ENCODE peak calls at places on chromosomes 4 and X, in nine cellular contexts. E is Karpas-422, X is HCT116, U is psoas muscle, Q is caudate nucleus, K is fibroblast of lung, B is left lung, O is aorta, Y is SJSA1. P is an unnamed sample.

GRCh38 chr4:57098945-57099344 is 11.2 kb downstream of the IGFBP7 start:
- DNase-seq in E (no peak), X (no peak), U (no peak), Q (no peak), K (peak; percentile 92), B (no peak), O (no peak), Y (no peak), P (no peak)

GRCh38 chrX:39011454-39012204 is 210.4 kb downstream of the MID1IP1 start:
- DNase-seq in E (no peak), X (no peak), U (no peak), Q (no peak), K (peak; percentile 33), B (no peak), O (peak; percentile 51), Y (peak; percentile 62), P (no peak)

GRCh38 chr4:150591284-150591874 is 9.4 kb downstream of the MAB21L2 start:
- DNase-seq in E (no peak), X (no peak), U (no peak), Q (no peak), K (no peak), B (no peak), O (no peak), Y (no peak), P (no peak)

GRCh38 chr4:53240573-53240972 is 125.3 kb downstream of the SCFD2 start:
- DNase-seq in E (no peak), X (no peak), U (no peak), Q (no peak), K (no peak), B (no peak), O (no peak), Y (no peak), P (no peak)

GRCh38 chr4:37424753-37425152 is 180.2 kb downstream of the NWD2 start:
- DNase-seq in E (peak; percentile 2), X (no peak), U (no peak), Q (no peak), K (no peak), B (no peak), O (no peak), Y (no peak), P (no peak)

GRCh38 chr4:18291313-18291712 is 269.8 kb upstream of the LCORL start:
- DNase-seq in E (no peak), X (no peak), U (no peak), Q (no peak), K (no peak), B (no peak), O (no peak), Y (no peak), P (no peak)

GRCh38 chrX:55161581-55161980 is 58.6 kb upstream of the PAGE5 start:
- DNase-seq in E (no peak), X (no peak), U (no peak), Q (no peak), K (peak; percentile 5), B (no peak), O (no peak), Y (no peak), P (no peak)

GRCh38 chrX:153973127-153974002 is 811 bp downstream of the TMEM187 start:
- DNase-seq in E (no peak), X (no peak), U (peak; percentile 48), Q (no peak), K (no peak), B (peak; percentile 28), O (peak; percentile 49), Y (no peak), P (no peak)

GRCh38 chrX:68261060-68261672 is 172.1 kb downstream of the OPHN1 start:
- DNase-seq in E (no peak), X (no peak), U (no peak), Q (peak; percentile 2), K (peak; percentile 38), B (no peak), O (peak; percentile 44), Y (no peak), P (no peak)

GRCh38 chr4:159283697-159284492 is 181.0 kb downstream of the RAPGEF2 start:
- DNase-seq in E (no peak), X (no peak), U (no peak), Q (no peak), K (peak; percentile 97), B (no peak), O (no peak), Y (peak; percentile 65), P (no peak)

GRCh38 chr4:84319124-84319523 is 180.0 kb downstream of the NKX6-1 start:
- DNase-seq in E (no peak), X (no peak), U (peak; percentile 78), Q (no peak), K (peak; percentile 50), B (no peak), O (peak; percentile 55), Y (no peak), P (peak; percentile 69)

GRCh38 chr4:185671496-185671895 is 136.2 kb upstream of the PDLIM3 start:
- DNase-seq in E (no peak), X (no peak), U (no peak), Q (no peak), K (no peak), B (no peak), O (no peak), Y (no peak), P (no peak)

GRCh38 chr4:136336479-136336878 is 1195.8 kb downstream of the PCDH18 start:
- DNase-seq in E (no peak), X (no peak), U (no peak), Q (no peak), K (no peak), B (no peak), O (no peak), Y (no peak), P (no peak)

GRCh38 chr4:84678976-84679744 is 96.2 kb downstream of the CDS1 start:
- DNase-seq in E (no peak), X (no peak), U (peak; percentile 62), Q (no peak), K (no peak), B (no peak), O (no peak), Y (no peak), P (no peak)

GRCh38 chr4:123564758-123565346 is 168.3 kb downstream of the SPRY1 start:
- DNase-seq in E (peak; percentile 89), X (peak; percentile 75), U (no peak), Q (no peak), K (peak; percentile 61), B (no peak), O (no peak), Y (peak; percentile 60), P (no peak)

GRCh38 chr4:139524062-139524631 is 31.9 kb downstream of the SETD7 start:
- DNase-seq in E (no peak), X (no peak), U (no peak), Q (no peak), K (peak; percentile 41), B (no peak), O (no peak), Y (no peak), P (no peak)

GRCh38 chr4:139525414-139525813 is 30.6 kb downstream of the SETD7 start:
- DNase-seq in E (no peak), X (no peak), U (no peak), Q (no peak), K (no peak), B (no peak), O (no peak), Y (no peak), P (no peak)

GRCh38 chr4:139522457-139522856 is 33.6 kb downstream of the SETD7 start:
- DNase-seq in E (no peak), X (no peak), U (no peak), Q (no peak), K (no peak), B (no peak), O (no peak), Y (no peak), P (no peak)

GRCh38 chr4:139521764-139522373 is 34.1 kb downstream of the SETD7 start:
- DNase-seq in E (no peak), X (no peak), U (no peak), Q (no peak), K (no peak), B (no peak), O (no peak), Y (no peak), P (no peak)

DNA sequence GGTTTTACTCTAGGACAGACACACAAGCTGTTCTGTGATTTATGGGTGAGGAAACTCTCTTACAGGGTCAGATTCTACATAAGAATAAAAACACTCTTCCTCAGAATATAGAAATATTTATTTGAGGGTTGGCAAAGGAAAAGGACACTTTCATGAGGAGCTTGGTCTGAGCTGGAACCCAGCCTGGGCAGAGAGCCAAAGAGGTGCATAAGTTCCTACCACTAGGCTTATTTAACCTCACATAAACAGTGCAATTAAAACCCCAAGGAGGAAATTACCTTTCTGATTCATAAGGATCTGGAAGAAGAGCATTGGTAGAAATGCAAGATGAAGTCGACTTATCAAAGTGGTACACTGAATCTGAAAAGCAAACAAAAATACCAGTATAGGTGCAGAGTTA is 32.9 kb downstream of the SETD7 start:
- DNase-seq in E (no peak), X (no peak), U (no peak), Q (no peak), K (peak; percentile 34), B (no peak), O (no peak), Y (no peak), P (no peak)
- H3K27ac ChIP-seq in E (no peak overlapping the region), X (no peak overlapping the region), U (no peak overlapping the region), Q (no peak overlapping the region), K (no peak overlapping the region), B (no peak overlapping the region), O (no peak overlapping the region), Y (no peak overlapping the region), P (no peak overlapping the region)

DNA sequence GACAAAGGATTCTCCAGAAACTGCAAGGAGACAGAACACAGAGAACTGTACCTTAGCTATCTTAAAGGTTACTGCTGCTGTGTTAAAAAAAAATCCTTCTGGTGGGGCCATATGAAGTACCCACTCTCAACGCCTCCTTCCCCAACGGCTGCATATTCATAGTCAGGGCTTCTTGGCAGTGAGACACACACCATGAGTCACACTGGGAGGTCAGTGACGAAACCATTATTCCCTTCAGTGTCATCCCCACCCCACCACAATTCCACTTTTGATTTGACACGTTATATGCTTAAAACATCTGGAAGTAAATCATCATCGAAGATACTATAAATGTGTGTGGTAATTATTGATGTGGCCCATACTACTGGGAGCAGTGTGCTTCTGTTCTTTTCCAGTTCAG is 271.5 kb downstream of the LDB2 start:
- DNase-seq in E (no peak), X (no peak), U (no peak), Q (no peak), K (peak; percentile 97), B (no peak), O (no peak), Y (peak; percentile 66), P (no peak)
- H3K27ac ChIP-seq in E (no peak overlapping the region), X (no peak overlapping the region), U (no peak overlapping the region), Q (no peak overlapping the region), K (peak overlapping the region; percentile 79), B (no peak overlapping the region), O (no peak overlapping the region), Y (peak overlapping the region; percentile 95), P (no peak overlapping the region)

DNA sequence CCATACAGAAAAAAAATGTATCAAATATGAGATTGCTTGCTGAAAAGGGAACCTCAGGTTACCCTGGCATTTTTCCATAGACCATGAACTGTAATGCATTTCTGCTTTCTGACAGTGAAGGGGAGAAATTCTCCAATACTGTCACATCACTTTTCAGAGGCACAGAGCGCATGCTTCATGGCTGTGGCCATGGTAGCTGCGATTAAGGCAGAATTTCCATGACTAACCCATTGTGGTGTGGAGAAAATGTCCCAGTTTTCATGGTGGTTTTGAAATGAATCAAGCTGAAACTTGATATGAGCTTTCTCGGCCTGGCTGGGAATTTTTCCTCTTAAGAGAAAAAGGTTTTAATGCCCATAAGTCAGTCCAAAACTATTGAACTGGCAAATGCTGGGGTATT is 39.5 kb upstream of the MAP3K15 start:
- DNase-seq in E (no peak), X (no peak), U (no peak), Q (no peak), K (peak; percentile 88), B (no peak), O (no peak), Y (no peak), P (no peak)
- H3K27ac ChIP-seq in E (no peak overlapping the region), X (no peak overlapping the region), U (no peak overlapping the region), Q (no peak overlapping the region), K (no peak overlapping the region), B (no peak overlapping the region), O (no peak overlapping the region), Y (no peak overlapping the region), P (no peak overlapping the region)

GRCh38 chrX:15718283-15718970 is 19.6 kb upstream of the CA5B start:
- DNase-seq in E (no peak), X (peak; percentile 19), U (no peak), Q (no peak), K (no peak), B (no peak), O (no peak), Y (no peak), P (no peak)
- H3K27ac ChIP-seq in E (no peak overlapping the region), X (peak overlapping the region; percentile 74), U (no peak overlapping the region), Q (no peak overlapping the region), K (no peak overlapping the region), B (no peak overlapping the region), O (no peak overlapping the region), Y (no peak overlapping the region), P (no peak overlapping the region)